ENCODE peak calls at places on chromosomes 12 and 14, in five cellular contexts. One of them, this sample, is unnamed.

GRCh38 chr14:91228112-91229004 is 16.1 kb downstream of the GPR68 start:
- DNase-seq in HepG2: no peak
- DNase-seq in K562: peak; percentile 42
- DNase-seq in H1: peak; percentile 70
- DNase-seq in GM12878: peak; percentile 86
- DNase-seq in this sample: peak; percentile 71

GRCh38 chr14:78164226-78164853 is 5.8 kb upstream of the NRXN3 start:
- DNase-seq in HepG2: peak; percentile 15
- DNase-seq in K562: peak; percentile 44
- DNase-seq in H1: peak; percentile 82
- DNase-seq in GM12878: no peak
- DNase-seq in this sample: peak; percentile 83

GRCh38 chr12:34218193-34219045 is 196.1 kb downstream of the ALG10 start:
- DNase-seq in HepG2: peak; percentile 64
- DNase-seq in GM12878: peak; percentile 1
- DNase-seq in H1: peak; percentile 74
- DNase-seq in K562: peak; percentile 56
- DNase-seq in this sample: peak; percentile 47

GRCh38 chr14:53964249-53964648 is 7.6 kb upstream of the BMP4 start:
- DNase-seq in K562: no peak
- DNase-seq in GM12878: no peak
- DNase-seq in H1: no peak
- DNase-seq in HepG2: no peak
- DNase-seq in this sample: no peak

GRCh38 chr12:75457191-75457590 is 23.4 kb upstream of the GLIPR1 start:
- DNase-seq in K562: no peak
- DNase-seq in GM12878: no peak
- DNase-seq in HepG2: no peak
- DNase-seq in H1: no peak
- DNase-seq in this sample: no peak

GRCh38 chr12:70267550-70267949 is 24.3 kb downstream of the CNOT2 start:
- DNase-seq in K562: no peak
- DNase-seq in HepG2: no peak
- DNase-seq in H1: no peak
- DNase-seq in GM12878: no peak
- DNase-seq in this sample: no peak

GRCh38 chr14:29282169-29282568 is 515.6 kb downstream of the FOXG1 start:
- DNase-seq in H1: no peak
- DNase-seq in HepG2: no peak
- DNase-seq in GM12878: no peak
- DNase-seq in K562: no peak
- DNase-seq in this sample: no peak

GRCh38 chr12:30692470-30692869 is 3.2 kb downstream of the IPO8 start:
- DNase-seq in GM12878: no peak
- DNase-seq in K562: no peak
- DNase-seq in H1: no peak
- DNase-seq in HepG2: no peak
- DNase-seq in this sample: no peak

GRCh38 chr12:93968928-93969327 is 179.4 kb upstream of the PLXNC1 start:
- DNase-seq in K562: no peak
- DNase-seq in H1: no peak
- DNase-seq in HepG2: no peak
- DNase-seq in GM12878: no peak
- DNase-seq in this sample: no peak

GRCh38 chr14:30291216-30291615 is 267.7 kb upstream of the G2E3 start:
- DNase-seq in GM12878: no peak
- DNase-seq in K562: no peak
- DNase-seq in HepG2: no peak
- DNase-seq in H1: no peak
- DNase-seq in this sample: no peak

GRCh38 chr14:66643344-66643743 is 135.4 kb downstream of the GPHN start:
- DNase-seq in HepG2: no peak
- DNase-seq in K562: no peak
- DNase-seq in H1: no peak
- DNase-seq in GM12878: no peak
- DNase-seq in this sample: no peak

GRCh38 chr12:89706551-89707348 is 1.9 kb downstream of the ATP2B1 start:
- DNase-seq in HepG2: no peak
- DNase-seq in H1: no peak
- DNase-seq in GM12878: no peak
- DNase-seq in K562: no peak
- DNase-seq in this sample: no peak

GRCh38 chr14:96198430-96199133 is 6.1 kb upstream of the BDKRB2 start:
- DNase-seq in H1: no peak
- DNase-seq in GM12878: no peak
- DNase-seq in HepG2: no peak
- DNase-seq in K562: no peak
- DNase-seq in this sample: no peak

GRCh38 chr12:103673891-103674375 is 86.9 kb downstream of the STAB2 start:
- DNase-seq in HepG2: peak; percentile 37
- DNase-seq in H1: no peak
- DNase-seq in K562: no peak
- DNase-seq in GM12878: no peak
- DNase-seq in this sample: no peak

GRCh38 chr14:64581363-64581762 is 31.6 kb downstream of the PPP1R36 start:
- DNase-seq in H1: no peak
- DNase-seq in K562: no peak
- DNase-seq in HepG2: no peak
- DNase-seq in GM12878: no peak
- DNase-seq in this sample: no peak

GRCh38 chr12:54024581-54024980 is 3.7 kb upstream of the HOXC6 start:
- DNase-seq in H1: no peak
- DNase-seq in GM12878: no peak
- DNase-seq in K562: no peak
- DNase-seq in HepG2: no peak
- DNase-seq in this sample: no peak

GRCh38 chr12:52351196-52352059 is 15.9 kb downstream of the KRT85 start:
- DNase-seq in H1: no peak
- DNase-seq in K562: no peak
- DNase-seq in HepG2: no peak
- DNase-seq in GM12878: no peak
- DNase-seq in this sample: no peak

GRCh38 chr12:107624493-107624892 is 61.1 kb upstream of the PWP1 start:
- DNase-seq in H1: no peak
- DNase-seq in GM12878: no peak
- DNase-seq in HepG2: no peak
- DNase-seq in K562: no peak
- DNase-seq in this sample: no peak

GRCh38 chr12:64104376-64104775 is 117.7 kb downstream of the KICS2 start:
- DNase-seq in K562: no peak
- DNase-seq in GM12878: no peak
- DNase-seq in HepG2: no peak
- DNase-seq in H1: no peak
- DNase-seq in this sample: no peak

GRCh38 chr12:59891180-59891579 is 295.4 kb downstream of the SLC16A7 start:
- DNase-seq in H1: no peak
- DNase-seq in GM12878: no peak
- DNase-seq in HepG2: no peak
- DNase-seq in K562: no peak
- DNase-seq in this sample: no peak

GRCh38 chr12:28060901-28061300 is 88.4 kb upstream of the PTHLH start:
- DNase-seq in HepG2: no peak
- DNase-seq in H1: no peak
- DNase-seq in GM12878: no peak
- DNase-seq in K562: no peak
- DNase-seq in this sample: no peak

GRCh38 chr12:56991319-56991906 is 14.9 kb downstream of the ZBTB39 start:
- DNase-seq in GM12878: no peak
- DNase-seq in K562: no peak
- DNase-seq in H1: peak; percentile 33
- DNase-seq in HepG2: no peak
- DNase-seq in this sample: no peak

GRCh38 chr12:52900166-52900895 is 4.5 kb downstream of the KRT8 start:
- DNase-seq in HepG2: no peak
- DNase-seq in K562: no peak
- DNase-seq in GM12878: no peak
- DNase-seq in H1: no peak
- DNase-seq in this sample: no peak

GRCh38 chr12:100332852-100333251 is 24.0 kb upstream of the SLC17A8 start:
- DNase-seq in K562: no peak
- DNase-seq in H1: no peak
- DNase-seq in GM12878: no peak
- DNase-seq in HepG2: no peak
- DNase-seq in this sample: no peak

GRCh38 chr12:110344657-110345056 is 58.9 kb downstream of the ANAPC7 start:
- DNase-seq in H1: no peak
- DNase-seq in K562: no peak
- DNase-seq in GM12878: no peak
- DNase-seq in HepG2: no peak
- DNase-seq in this sample: no peak

GRCh38 chr12:48414046-48414445 is 58.3 kb upstream of the ANP32D start:
- DNase-seq in K562: no peak
- DNase-seq in GM12878: no peak
- DNase-seq in HepG2: no peak
- DNase-seq in H1: no peak
- DNase-seq in this sample: no peak

GRCh38 chr12:14913381-14913781 is 25.0 kb downstream of the ERP27 start:
- DNase-seq in GM12878: no peak
- DNase-seq in HepG2: no peak
- DNase-seq in H1: no peak
- DNase-seq in K562: no peak
- DNase-seq in this sample: no peak

DNA sequence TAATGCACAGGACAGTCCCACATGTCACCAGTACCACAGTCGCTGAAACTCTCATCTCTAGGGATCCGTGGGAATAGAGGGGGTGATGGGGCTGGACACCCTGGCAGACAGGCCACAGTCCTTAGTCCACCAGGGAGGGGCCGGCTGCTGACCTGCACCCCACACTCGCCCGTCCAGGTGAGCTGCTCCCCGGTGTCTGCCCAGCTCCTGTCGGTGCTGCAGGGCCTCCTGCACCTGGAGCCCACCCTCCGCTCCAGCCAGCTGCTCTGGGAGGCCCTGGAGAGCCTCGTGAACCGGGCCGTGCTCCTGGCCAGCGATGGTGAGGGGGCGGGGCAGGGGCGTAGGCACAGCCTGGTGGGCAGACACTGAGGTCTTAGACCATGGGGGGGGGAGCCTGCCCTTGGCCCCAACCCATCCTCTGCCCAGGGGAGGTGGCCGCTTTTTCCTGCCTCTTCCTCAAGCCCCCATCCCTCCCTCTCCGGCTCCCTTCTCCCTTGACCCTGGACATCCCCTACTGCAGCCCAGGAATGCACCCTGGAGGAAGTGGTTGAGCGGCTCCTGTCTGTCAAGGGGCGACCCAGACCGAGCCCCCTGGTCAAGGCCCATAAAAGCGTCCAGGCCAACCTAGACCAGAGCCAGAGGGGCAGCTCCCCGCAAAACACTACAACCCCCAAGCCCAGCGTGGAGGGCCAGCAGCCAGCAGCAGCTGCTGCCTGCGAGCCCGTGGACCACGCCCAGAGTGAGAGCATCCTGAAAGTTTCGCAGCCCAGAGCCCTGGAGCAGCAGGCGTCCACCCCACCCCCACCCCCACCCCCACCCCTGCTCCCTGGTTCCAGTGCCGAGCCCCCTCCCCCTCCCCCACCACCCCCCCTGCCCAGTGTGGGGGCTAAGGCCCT is 17.0 kb upstream of the ADSS1 start:
- DNase-seq in GM12878: no peak
- DNase-seq in K562: no peak
- DNase-seq in HepG2: no peak
- DNase-seq in H1: no peak
- DNase-seq in this sample: no peak
- TF ChIP-seq USF2 in GM12878: no peak
- TF ChIP-seq USF2 in K562: no peak
- TF ChIP-seq USF2 in HepG2: no peak
- TF ChIP-seq USF2 in H1: no peak
- TF ChIP-seq USF2 in this sample: no peak

DNA sequence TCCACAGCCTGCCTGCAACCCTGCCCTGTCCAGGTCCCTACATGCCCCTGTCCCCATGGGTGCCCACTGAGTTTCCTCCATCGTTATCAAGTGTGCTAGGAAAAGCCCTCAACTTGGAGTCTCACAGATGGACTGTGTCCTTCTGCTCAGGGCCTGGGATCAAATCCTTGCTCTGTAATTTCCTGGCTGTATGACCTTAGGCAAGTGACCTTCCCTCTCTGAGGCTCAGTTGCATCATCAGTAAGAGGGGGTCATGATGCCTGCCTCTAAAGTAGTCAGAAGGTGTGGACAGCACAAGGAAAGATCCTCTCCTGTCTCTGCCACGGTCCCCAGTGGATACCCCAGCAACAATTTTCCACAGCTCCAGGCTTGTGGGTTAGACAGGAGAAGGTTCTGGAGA is 22.2 kb downstream of the RASAL1 start:
- DNase-seq in GM12878: no peak
- DNase-seq in K562: no peak
- DNase-seq in H1: no peak
- DNase-seq in HepG2: no peak
- DNase-seq in this sample: no peak
- TF ChIP-seq CREB1 in GM12878: no peak
- TF ChIP-seq CREB1 in K562: no peak
- TF ChIP-seq CREB1 in H1: no peak
- TF ChIP-seq CREB1 in HepG2: no peak
- TF ChIP-seq CREB1 in this sample: no peak

DNA sequence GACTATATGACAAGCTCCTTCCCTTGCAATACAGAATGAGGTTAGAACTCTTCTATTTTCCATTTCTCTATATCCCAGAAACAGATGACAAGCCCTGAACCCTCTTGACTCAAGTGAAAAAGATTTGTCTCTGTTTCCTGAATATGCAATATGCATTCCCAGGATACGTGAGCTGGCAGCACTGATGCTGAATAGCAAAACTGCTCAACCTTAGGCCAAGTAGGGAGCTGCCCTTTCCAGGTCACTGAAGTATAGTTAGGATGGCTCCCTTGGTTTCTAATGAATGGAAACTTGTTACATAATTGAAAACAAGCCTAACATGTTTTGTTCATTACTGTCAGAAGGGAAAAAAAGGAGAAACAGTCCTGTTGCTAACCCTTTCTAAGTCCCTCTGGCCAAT is 47.9 kb upstream of the PLEKHG7 start:
- DNase-seq in H1: no peak
- DNase-seq in HepG2: no peak
- DNase-seq in GM12878: no peak
- DNase-seq in K562: no peak
- DNase-seq in this sample: no peak
- TF ChIP-seq USF2 in H1: no peak
- TF ChIP-seq USF2 in HepG2: no peak
- TF ChIP-seq USF2 in GM12878: no peak
- TF ChIP-seq USF2 in K562: no peak
- TF ChIP-seq USF2 in this sample: no peak

GRCh38 chr14:69300601-69301221 is 40.8 kb downstream of the GALNT16 start:
- DNase-seq in K562: no peak
- DNase-seq in H1: peak; percentile 35
- DNase-seq in GM12878: no peak
- DNase-seq in HepG2: no peak
- DNase-seq in this sample: no peak
- TF ChIP-seq CREB1 in K562: no peak
- TF ChIP-seq CREB1 in H1: no peak
- TF ChIP-seq CREB1 in GM12878: no peak
- TF ChIP-seq CREB1 in HepG2: no peak
- TF ChIP-seq CREB1 in this sample: no peak

GRCh38 chr12:11732760-11733159 is 83.3 kb downstream of the ETV6 start:
- DNase-seq in HepG2: no peak
- DNase-seq in H1: no peak
- DNase-seq in K562: no peak
- DNase-seq in GM12878: no peak
- DNase-seq in this sample: no peak
- TF ChIP-seq USF2 in HepG2: no peak
- TF ChIP-seq USF2 in H1: no peak
- TF ChIP-seq USF2 in K562: no peak
- TF ChIP-seq USF2 in GM12878: no peak
- TF ChIP-seq USF2 in this sample: no peak

GRCh38 chr14:102622262-102622885 is 29.9 kb downstream of the RCOR1 start:
- DNase-seq in K562: no peak
- DNase-seq in GM12878: no peak
- DNase-seq in HepG2: no peak
- DNase-seq in H1: no peak
- DNase-seq in this sample: no peak
- TF ChIP-seq CREB1 in K562: no peak
- TF ChIP-seq CREB1 in GM12878: no peak
- TF ChIP-seq CREB1 in HepG2: no peak
- TF ChIP-seq CREB1 in H1: no peak
- TF ChIP-seq CREB1 in this sample: no peak